ENCODE peak calls at places on chromosomes 13 and 19, in six cellular contexts. W is AG04449, J is pancreas, L is heart left ventricle, M is breast epithelium, E is brain microvascular endothelial cell. S is an unnamed sample.

GRCh38 chr13:112655898-112656297 is 33.9 kb upstream of the ATP11A start:
- DNase-seq in W (no peak), J (no peak), L (no peak), M (peak), E (no peak), S (no peak)

GRCh38 chr13:108948269-108948671 is 318.9 kb downstream of the MYO16 start:
- DNase-seq in W (no peak), J (no peak), L (no peak), M (no peak), E (no peak), S (no peak)

GRCh38 chr13:113489549-113490495 is 689 bp downstream of the DCUN1D2 start:
- DNase-seq in W (no peak), J (peak), L (no peak), M (no peak), E (peak), S (no peak)

GRCh38 chr19:6730153-6730804 is 7.1 kb downstream of the GPR108 start:
- DNase-seq in W (no peak), J (peak), L (no peak), M (no peak), E (no peak), S (no peak)

GRCh38 chr19:14979498-14980255 is at the start of gene SLC1A6:
- DNase-seq in W (no peak), J (peak), L (no peak), M (no peak), E (no peak), S (no peak)

GRCh38 chr13:114199961-114200672 is 21.1 kb downstream of the CFAP97D2 start:
- DNase-seq in W (no peak), J (no peak), L (no peak), M (no peak), E (no peak), S (no peak)

GRCh38 chr19:33259532-33259931 is 33.9 kb upstream of the SLC7A10 start:
- DNase-seq in W (no peak), J (peak), L (no peak), M (no peak), E (no peak), S (no peak)

GRCh38 chr13:113981201-113981605 is 7.3 kb upstream of the C13orf46 start:
- DNase-seq in W (no peak), J (peak), L (no peak), M (peak), E (no peak), S (peak)

GRCh38 chr13:100597253-100597652 is 8.7 kb upstream of the GGACT start:
- DNase-seq in W (no peak), J (no peak), L (no peak), M (no peak), E (peak), S (no peak)

GRCh38 chr13:78409172-78409571 is 194.2 kb downstream of the POU4F1 start:
- DNase-seq in W (no peak), J (no peak), L (no peak), M (no peak), E (no peak), S (no peak)

GRCh38 chr13:101841687-101842086 is 389.2 kb downstream of the ITGBL1 start:
- DNase-seq in W (no peak), J (no peak), L (no peak), M (no peak), E (no peak), S (no peak)

GRCh38 chr13:39874331-39875055 is 219.0 kb downstream of the COG6 start:
- DNase-seq in W (no peak), J (no peak), L (no peak), M (no peak), E (no peak), S (no peak)

GRCh38 chr19:13089139-13089856 is 13.4 kb downstream of the LYL1 start:
- DNase-seq in W (no peak), J (no peak), L (no peak), M (no peak), E (no peak), S (no peak)

GRCh38 chr13:30123575-30123974 is 183.8 kb downstream of the KATNAL1 start:
- DNase-seq in W (no peak), J (peak), L (no peak), M (no peak), E (no peak), S (no peak)

GRCh38 chr19:45069056-45069455 is 7.2 kb downstream of the ZNF296 start:
- DNase-seq in W (no peak), J (no peak), L (no peak), M (peak), E (no peak), S (no peak)

GRCh38 chr13:77383097-77383496 is 56.2 kb upstream of the MYCBP2 start:
- DNase-seq in W (no peak), J (no peak), L (no peak), M (no peak), E (no peak), S (no peak)

GRCh38 chr13:98517576-98518310 is 59.2 kb downstream of the STK24 start:
- DNase-seq in W (no peak), J (no peak), L (no peak), M (no peak), E (no peak), S (no peak)

GRCh38 chr13:48492123-48493075 is 40.5 kb downstream of the RCBTB2 start:
- DNase-seq in W (no peak), J (no peak), L (peak), M (no peak), E (peak), S (no peak)

GRCh38 chr13:48186722-48187121 is 46.3 kb upstream of the ITM2B start:
- DNase-seq in W (no peak), J (no peak), L (no peak), M (no peak), E (no peak), S (no peak)

GRCh38 chr13:93079294-93079693 is 147.3 kb upstream of the GPC6 start:
- DNase-seq in W (no peak), J (no peak), L (no peak), M (no peak), E (peak), S (peak)

GRCh38 chr19:50537769-50538230 is 24.1 kb upstream of the ASPDH start:
- DNase-seq in W (peak), J (no peak), L (peak), M (peak), E (peak), S (peak)

GRCh38 chr13:77732287-77732686 is 34.8 kb downstream of the SLAIN1 start:
- DNase-seq in W (no peak), J (no peak), L (no peak), M (no peak), E (no peak), S (no peak)

GRCh38 chr19:45922281-45922680 is 7.7 kb upstream of the NANOS2 start:
- DNase-seq in W (no peak), J (no peak), L (no peak), M (no peak), E (no peak), S (no peak)

GRCh38 chr19:44960906-44961734 is 5.9 kb downstream of the CLPTM1 start:
- DNase-seq in W (no peak), J (no peak), L (no peak), M (no peak), E (no peak), S (no peak)

GRCh38 chr13:36154567-36155231 is 23.5 kb upstream of the DCLK1 start:
- DNase-seq in W (no peak), J (peak), L (no peak), M (no peak), E (peak), S (peak)

GRCh38 chr19:40231544-40232424 is 5.3 kb upstream of the CCNP start:
- DNase-seq in W (no peak), J (no peak), L (peak), M (no peak), E (no peak), S (no peak)

GRCh38 chr13:28464861-28465260 is 30.1 kb downstream of the FLT1 start:
- DNase-seq in W (no peak), J (no peak), L (no peak), M (no peak), E (no peak), S (no peak)

GRCh38 chr19:19558636-19559035 is 20.6 kb downstream of the CILP2 start:
- DNase-seq in W (no peak), J (no peak), L (no peak), M (no peak), E (no peak), S (no peak)

GRCh38 chr19:53818756-53819155 is 5.4 kb downstream of the NLRP12 start:
- DNase-seq in W (no peak), J (no peak), L (no peak), M (no peak), E (no peak), S (no peak)

GRCh38 chr13:20960663-20961309 is 58.2 kb upstream of the XPO4 start:
- DNase-seq in W (no peak), J (no peak), L (no peak), M (no peak), E (no peak), S (no peak)

GRCh38 chr19:10876459-10877240 is 5.3 kb downstream of the CARM1 start:
- DNase-seq in W (no peak), J (no peak), L (no peak), M (no peak), E (no peak), S (no peak)

GRCh38 chr13:29704648-29705047 is 109.2 kb upstream of the SLC7A1 start:
- DNase-seq in W (no peak), J (no peak), L (no peak), M (no peak), E (peak), S (no peak)

GRCh38 chr13:85497652-85498051 is 301.6 kb downstream of the SLITRK6 start:
- DNase-seq in W (peak), J (no peak), L (no peak), M (no peak), E (peak), S (peak)

GRCh38 chr19:46759817-46760333 is 13.6 kb upstream of the STRN4 start:
- DNase-seq in W (peak), J (no peak), L (no peak), M (no peak), E (peak), S (no peak)

GRCh38 chr13:107649071-107649470 is 566.3 kb downstream of the LIG4 start:
- DNase-seq in W (no peak), J (no peak), L (no peak), M (no peak), E (no peak), S (no peak)

GRCh38 chr19:2549701-2550191 is 73.8 kb downstream of the GADD45B start:
- DNase-seq in W (peak), J (peak), L (peak), M (no peak), E (peak), S (peak)

GRCh38 chr13:98576215-98576945 is 527 bp downstream of the STK24 start:
- DNase-seq in W (no peak), J (peak), L (peak), M (no peak), E (no peak), S (no peak)

GRCh38 chr13:109787135-109787954 is 962 bp upstream of the IRS2 start:
- DNase-seq in W (no peak), J (peak), L (peak), M (no peak), E (no peak), S (no peak)

GRCh38 chr19:19487077-19488040 is 28.0 kb downstream of the TSSK6 start:
- DNase-seq in W (no peak), J (peak), L (no peak), M (no peak), E (no peak), S (no peak)

GRCh38 chr13:51844862-51845573 is at the start of gene TMEM272:
- DNase-seq in W (no peak), J (peak), L (peak), M (no peak), E (peak), S (no peak)
- H3K4me3 ChIP-seq in W (no peak), J (no peak), L (peak), M (peak), E (peak), S (peak)

DNA sequence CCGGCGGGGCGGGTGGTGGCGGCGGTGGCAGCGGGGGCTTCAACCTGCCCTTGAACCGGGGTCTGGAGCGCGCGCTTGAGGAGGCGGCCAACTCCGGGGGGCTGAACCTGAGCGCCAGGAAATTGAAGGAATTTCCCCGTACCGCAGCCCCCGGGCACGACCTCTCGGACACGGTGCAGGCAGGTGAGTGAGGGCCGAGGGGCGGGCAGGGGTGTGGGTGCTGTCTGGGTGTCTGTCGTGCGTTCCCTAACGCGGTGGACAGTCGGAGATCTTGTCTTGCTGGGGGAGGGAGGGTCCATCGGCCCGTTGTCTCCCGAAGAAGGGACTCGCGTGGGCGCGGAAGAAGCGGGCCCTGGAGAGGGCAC is 533 bp downstream of the LRCH1 start:
- DNase-seq in W (no peak), J (no peak), L (peak), M (peak), E (no peak), S (no peak)
- TF ChIP-seq CTCF in W (no peak), J (no peak), L (no peak), M (no peak), E (no peak), S (no peak)

DNA sequence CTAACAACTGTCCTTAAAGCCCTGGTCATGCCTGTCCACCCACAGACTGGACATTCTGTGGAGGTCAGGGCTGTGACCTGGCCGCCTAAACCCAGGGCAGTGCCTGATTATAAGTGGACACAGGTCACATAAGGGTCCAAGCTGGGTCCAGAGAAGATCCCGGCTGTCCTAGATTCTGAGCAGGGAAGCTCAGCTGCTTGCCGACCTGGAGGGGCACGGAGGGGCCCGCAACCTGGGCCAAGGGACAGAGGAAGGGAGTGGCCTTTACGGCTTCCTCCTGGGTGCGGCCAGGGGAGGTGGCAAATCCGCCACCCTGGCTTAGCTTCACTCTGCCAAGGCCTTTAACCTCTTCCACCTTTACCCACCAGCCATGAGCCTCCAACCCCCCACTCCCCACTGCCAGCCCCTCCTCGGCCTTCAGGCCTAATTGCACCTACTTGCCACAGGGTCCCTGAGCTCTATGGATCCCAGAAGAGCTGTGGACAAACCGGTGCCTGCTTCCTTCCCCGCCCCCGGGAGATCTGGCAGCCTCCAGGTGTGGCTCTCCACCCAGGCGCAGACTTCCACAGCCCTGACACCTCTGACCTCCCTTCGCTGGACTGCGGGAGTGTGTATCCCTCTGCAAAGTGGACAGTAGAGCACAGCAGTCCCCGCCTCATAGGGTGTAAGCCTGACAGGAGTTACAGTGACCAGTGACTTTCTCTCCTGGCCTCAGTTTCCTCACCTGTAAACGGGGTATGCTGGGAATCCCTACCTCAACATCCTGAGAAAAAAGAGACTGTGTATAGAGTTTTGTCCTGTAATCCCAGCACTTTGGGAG is 1.7 kb downstream of the CD320 start:
- DNase-seq in W (no peak), J (peak), L (peak), M (peak), E (no peak), S (no peak)
- H3K4me3 ChIP-seq in W (no peak), J (no peak), L (peak), M (peak), E (no peak), S (no peak)

GRCh38 chr13:23514076-23514475 is 56.1 kb upstream of the TNFRSF19 start:
- DNase-seq in W (no peak), J (no peak), L (no peak), M (no peak), E (no peak), S (no peak)

GRCh38 chr13:23515116-23515515 is 55.1 kb upstream of the TNFRSF19 start:
- DNase-seq in W (no peak), J (no peak), L (no peak), M (no peak), E (no peak), S (no peak)

GRCh38 chr13:23510979-23511735 is 59.1 kb upstream of the TNFRSF19 start:
- DNase-seq in W (no peak), J (no peak), L (no peak), M (no peak), E (peak), S (no peak)

GRCh38 chr13:23513460-23513859 is 56.8 kb upstream of the TNFRSF19 start:
- DNase-seq in W (no peak), J (no peak), L (no peak), M (no peak), E (no peak), S (no peak)

GRCh38 chr13:23512762-23513395 is 57.3 kb upstream of the TNFRSF19 start:
- DNase-seq in W (no peak), J (no peak), L (no peak), M (no peak), E (no peak), S (no peak)
- TF ChIP-seq CTCF in W (no peak), J (no peak), L (no peak), M (no peak), E (peak), S (peak)

GRCh38 chr13:106161186-106161585 is 374.3 kb downstream of the EFNB2 start:
- DNase-seq in W (no peak), J (no peak), L (no peak), M (no peak), E (no peak), S (no peak)
- H3K4me3 ChIP-seq in W (no peak), J (no peak), L (no peak), M (no peak), E (no peak), S (no peak)

DNA sequence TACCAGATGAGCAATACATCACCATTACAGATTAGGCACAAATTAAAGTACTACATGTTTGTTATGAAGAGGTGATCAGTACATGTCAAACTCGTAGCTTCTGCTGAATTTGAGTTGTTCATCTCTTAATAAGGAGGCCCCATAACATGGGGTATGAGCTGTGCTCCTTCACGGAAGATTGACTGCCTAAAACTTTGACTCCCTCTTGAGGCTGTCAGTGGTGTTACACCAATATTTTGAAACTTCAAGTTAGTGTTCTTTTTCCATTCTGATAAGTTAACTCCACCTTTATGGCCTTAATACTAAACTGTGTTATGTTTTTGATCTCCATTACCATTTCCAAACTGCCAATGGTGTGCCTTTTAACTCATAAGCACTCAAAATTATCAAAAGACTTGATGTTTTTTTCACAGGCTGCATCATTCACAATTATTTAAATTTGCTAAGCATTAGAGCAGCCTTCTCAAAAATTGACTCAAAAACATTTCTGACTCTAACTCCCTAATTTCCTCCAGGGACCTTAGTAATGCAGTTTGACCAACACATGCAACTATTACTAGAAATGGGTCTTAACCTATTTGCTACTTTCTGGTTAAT is 1591.5 kb downstream of the PCDH9 start:
- DNase-seq in W (peak), J (no peak), L (no peak), M (no peak), E (peak), S (no peak)
- TF ChIP-seq CTCF in W (peak), J (no peak), L (peak), M (peak), E (peak), S (peak)

GRCh38 chr19:1288528-1289394 is 3.1 kb downstream of the EFNA2 start:
- DNase-seq in W (no peak), J (peak), L (no peak), M (no peak), E (no peak), S (no peak)

GRCh38 chr19:1285737-1286360 is at the start of gene EFNA2:
- DNase-seq in W (no peak), J (peak), L (no peak), M (no peak), E (no peak), S (no peak)

GRCh38 chr19:1287622-1288527 is 2.2 kb downstream of the EFNA2 start:
- DNase-seq in W (no peak), J (peak), L (no peak), M (no peak), E (no peak), S (no peak)

GRCh38 chr19:1286451-1286858 is 782 bp downstream of the EFNA2 start:
- DNase-seq in W (no peak), J (peak), L (no peak), M (no peak), E (no peak), S (no peak)

GRCh38 chr19:1286859-1287621 is 1.4 kb downstream of the EFNA2 start:
- DNase-seq in W (no peak), J (peak), L (no peak), M (no peak), E (no peak), S (no peak)
- H3K4me3 ChIP-seq in W (no peak), J (no peak), L (no peak), M (peak), E (no peak), S (peak)

DNA sequence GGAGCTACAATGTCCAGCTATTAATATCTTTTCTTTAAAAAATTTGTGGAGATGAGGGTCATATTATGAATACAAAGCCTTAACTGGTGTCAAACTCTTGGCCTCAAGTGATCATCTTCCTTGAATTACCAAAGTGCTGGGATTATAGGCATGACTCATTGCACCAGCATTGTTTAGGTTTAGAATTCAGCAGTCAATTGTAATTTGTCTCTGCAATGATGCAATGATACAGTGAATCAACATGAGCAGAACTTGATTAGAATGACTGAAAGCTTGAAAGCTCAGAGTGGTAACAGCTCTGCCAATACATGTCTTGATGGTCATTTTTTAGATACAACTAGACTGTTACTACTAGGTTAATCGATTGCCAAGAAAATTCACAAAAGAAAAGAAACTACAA is 752.8 kb upstream of the MIR17HG start:
- DNase-seq in W (no peak), J (no peak), L (no peak), M (no peak), E (peak), S (peak)
- TF ChIP-seq CTCF in W (no peak), J (no peak), L (no peak), M (no peak), E (no peak), S (no peak)

S was measured in retinal pigment epithelial cell.